ENCODE peak calls at places on chromosomes 6 and 20, in four cellular contexts. One of them, this sample, is unnamed.

GRCh38 chr20:9617940-9618339 is 103.5 kb downstream of the LAMP5 start:
- DNase-seq in activated T-cell treated with anti-CD3 and anti-CD28 coated beads, Interleukin-2, amount 50 U/mL, for 72 hours: no peak
- DNase-seq in NCI-H2081: peak; percentile 86
- DNase-seq in substantia nigra: no peak
- DNase-seq in this sample: peak; percentile 70

GRCh38 chr20:38890497-38890818 is 35.8 kb upstream of the FAM83D start:
- DNase-seq in activated T-cell treated with anti-CD3 and anti-CD28 coated beads, Interleukin-2, amount 50 U/mL, for 72 hours: no peak
- DNase-seq in NCI-H2081: no peak
- DNase-seq in substantia nigra: no peak
- DNase-seq in this sample: no peak

GRCh38 chr6:21785162-21785561 is 191.6 kb downstream of the SOX4 start:
- DNase-seq in substantia nigra: no peak
- DNase-seq in NCI-H2081: peak; percentile 14
- DNase-seq in activated T-cell treated with anti-CD3 and anti-CD28 coated beads, Interleukin-2, amount 50 U/mL, for 72 hours: no peak
- DNase-seq in this sample: no peak

GRCh38 chr6:9373308-9373707 is 938.0 kb upstream of the SLC35B3 start:
- DNase-seq in activated T-cell treated with anti-CD3 and anti-CD28 coated beads, Interleukin-2, amount 50 U/mL, for 72 hours: no peak
- DNase-seq in NCI-H2081: no peak
- DNase-seq in substantia nigra: no peak
- DNase-seq in this sample: no peak

GRCh38 chr20:5215592-5216304 is 88.9 kb downstream of the CDS2 start:
- DNase-seq in activated T-cell treated with anti-CD3 and anti-CD28 coated beads, Interleukin-2, amount 50 U/mL, for 72 hours: no peak
- DNase-seq in NCI-H2081: no peak
- DNase-seq in substantia nigra: no peak
- DNase-seq in this sample: no peak

GRCh38 chr20:11261533-11262000 is 587.8 kb upstream of the JAG1 start:
- DNase-seq in NCI-H2081: no peak
- DNase-seq in substantia nigra: no peak
- DNase-seq in activated T-cell treated with anti-CD3 and anti-CD28 coated beads, Interleukin-2, amount 50 U/mL, for 72 hours: no peak
- DNase-seq in this sample: no peak

GRCh38 chr6:111894272-111894671 is 21.0 kb upstream of the FYN start:
- DNase-seq in NCI-H2081: no peak
- DNase-seq in substantia nigra: no peak
- DNase-seq in activated T-cell treated with anti-CD3 and anti-CD28 coated beads, Interleukin-2, amount 50 U/mL, for 72 hours: no peak
- DNase-seq in this sample: no peak

GRCh38 chr6:144335914-144336313 is 50.8 kb downstream of the UTRN start:
- DNase-seq in substantia nigra: no peak
- DNase-seq in activated T-cell treated with anti-CD3 and anti-CD28 coated beads, Interleukin-2, amount 50 U/mL, for 72 hours: peak; percentile 42
- DNase-seq in NCI-H2081: no peak
- DNase-seq in this sample: no peak

GRCh38 chr6:76706086-76706485 is 633.6 kb upstream of the IMPG1 start:
- DNase-seq in activated T-cell treated with anti-CD3 and anti-CD28 coated beads, Interleukin-2, amount 50 U/mL, for 72 hours: no peak
- DNase-seq in substantia nigra: no peak
- DNase-seq in NCI-H2081: no peak
- DNase-seq in this sample: no peak

GRCh38 chr6:166872431-166873139 is 83.8 kb downstream of the RNASET2 start:
- DNase-seq in NCI-H2081: no peak
- DNase-seq in substantia nigra: no peak
- DNase-seq in activated T-cell treated with anti-CD3 and anti-CD28 coated beads, Interleukin-2, amount 50 U/mL, for 72 hours: no peak
- DNase-seq in this sample: no peak

GRCh38 chr20:50821994-50822393 is 27.1 kb downstream of the BCAS4 start:
- DNase-seq in NCI-H2081: no peak
- DNase-seq in activated T-cell treated with anti-CD3 and anti-CD28 coated beads, Interleukin-2, amount 50 U/mL, for 72 hours: no peak
- DNase-seq in substantia nigra: no peak
- DNase-seq in this sample: no peak

GRCh38 chr6:71394001-71394432 is 105.4 kb downstream of the OGFRL1 start:
- DNase-seq in activated T-cell treated with anti-CD3 and anti-CD28 coated beads, Interleukin-2, amount 50 U/mL, for 72 hours: no peak
- DNase-seq in substantia nigra: no peak
- DNase-seq in NCI-H2081: peak; percentile 62
- DNase-seq in this sample: no peak

GRCh38 chr20:63913768-63914167 is 18.8 kb downstream of the DNAJC5 start:
- DNase-seq in activated T-cell treated with anti-CD3 and anti-CD28 coated beads, Interleukin-2, amount 50 U/mL, for 72 hours: no peak
- DNase-seq in NCI-H2081: no peak
- DNase-seq in substantia nigra: no peak
- DNase-seq in this sample: no peak

GRCh38 chr6:74166849-74167248 is 470.8 kb downstream of the CD109 start:
- DNase-seq in substantia nigra: no peak
- DNase-seq in NCI-H2081: no peak
- DNase-seq in activated T-cell treated with anti-CD3 and anti-CD28 coated beads, Interleukin-2, amount 50 U/mL, for 72 hours: no peak
- DNase-seq in this sample: no peak

GRCh38 chr6:115358616-115359015 is 702.1 kb downstream of the FRK start:
- DNase-seq in substantia nigra: no peak
- DNase-seq in NCI-H2081: no peak
- DNase-seq in activated T-cell treated with anti-CD3 and anti-CD28 coated beads, Interleukin-2, amount 50 U/mL, for 72 hours: no peak
- DNase-seq in this sample: peak; percentile 72

GRCh38 chr6:31660998-31661866 is 654 bp upstream of the C6orf47 start:
- DNase-seq in substantia nigra: no peak
- DNase-seq in NCI-H2081: no peak
- DNase-seq in activated T-cell treated with anti-CD3 and anti-CD28 coated beads, Interleukin-2, amount 50 U/mL, for 72 hours: no peak
- DNase-seq in this sample: no peak

GRCh38 chr6:46015119-46015968 is at the start of gene CLIC5:
- DNase-seq in activated T-cell treated with anti-CD3 and anti-CD28 coated beads, Interleukin-2, amount 50 U/mL, for 72 hours: peak; percentile 51
- DNase-seq in substantia nigra: no peak
- DNase-seq in NCI-H2081: no peak
- DNase-seq in this sample: peak; percentile 25

GRCh38 chr20:11178946-11179654 is 505.3 kb upstream of the JAG1 start:
- DNase-seq in NCI-H2081: no peak
- DNase-seq in activated T-cell treated with anti-CD3 and anti-CD28 coated beads, Interleukin-2, amount 50 U/mL, for 72 hours: no peak
- DNase-seq in substantia nigra: no peak
- DNase-seq in this sample: no peak

GRCh38 chr6:2976571-2977085 is 5.3 kb upstream of the SERPINB6 start:
- DNase-seq in substantia nigra: no peak
- DNase-seq in activated T-cell treated with anti-CD3 and anti-CD28 coated beads, Interleukin-2, amount 50 U/mL, for 72 hours: peak; percentile 28
- DNase-seq in NCI-H2081: no peak
- DNase-seq in this sample: no peak

GRCh38 chr20:35909176-35909575 is 45.1 kb downstream of the SCAND1 start:
- DNase-seq in substantia nigra: no peak
- DNase-seq in activated T-cell treated with anti-CD3 and anti-CD28 coated beads, Interleukin-2, amount 50 U/mL, for 72 hours: no peak
- DNase-seq in NCI-H2081: no peak
- DNase-seq in this sample: no peak

GRCh38 chr6:17001188-17001587 is 100.7 kb upstream of the STMND1 start:
- DNase-seq in substantia nigra: no peak
- DNase-seq in NCI-H2081: no peak
- DNase-seq in activated T-cell treated with anti-CD3 and anti-CD28 coated beads, Interleukin-2, amount 50 U/mL, for 72 hours: no peak
- DNase-seq in this sample: no peak

GRCh38 chr20:58450259-58450658 is 61.2 kb downstream of the VAPB start:
- DNase-seq in NCI-H2081: no peak
- DNase-seq in activated T-cell treated with anti-CD3 and anti-CD28 coated beads, Interleukin-2, amount 50 U/mL, for 72 hours: no peak
- DNase-seq in substantia nigra: no peak
- DNase-seq in this sample: no peak

GRCh38 chr6:169265486-169266131 is 12.0 kb upstream of the THBS2 start:
- DNase-seq in NCI-H2081: no peak
- DNase-seq in substantia nigra: no peak
- DNase-seq in activated T-cell treated with anti-CD3 and anti-CD28 coated beads, Interleukin-2, amount 50 U/mL, for 72 hours: no peak
- DNase-seq in this sample: no peak

GRCh38 chr6:56096454-56096853 is 150.9 kb downstream of the COL21A1 start:
- DNase-seq in substantia nigra: no peak
- DNase-seq in NCI-H2081: peak; percentile 5
- DNase-seq in activated T-cell treated with anti-CD3 and anti-CD28 coated beads, Interleukin-2, amount 50 U/mL, for 72 hours: no peak
- DNase-seq in this sample: no peak

GRCh38 chr20:46699651-46700359 is 9.6 kb upstream of the SLC2A10 start:
- DNase-seq in NCI-H2081: no peak
- DNase-seq in activated T-cell treated with anti-CD3 and anti-CD28 coated beads, Interleukin-2, amount 50 U/mL, for 72 hours: no peak
- DNase-seq in substantia nigra: no peak
- DNase-seq in this sample: no peak

GRCh38 chr6:11609324-11610071 is 71.9 kb downstream of the TMEM170B start:
- DNase-seq in activated T-cell treated with anti-CD3 and anti-CD28 coated beads, Interleukin-2, amount 50 U/mL, for 72 hours: no peak
- DNase-seq in NCI-H2081: no peak
- DNase-seq in substantia nigra: no peak
- DNase-seq in this sample: no peak

GRCh38 chr20:57662313-57663240 is 42.4 kb upstream of the ZBP1 start:
- DNase-seq in NCI-H2081: no peak
- DNase-seq in substantia nigra: no peak
- DNase-seq in activated T-cell treated with anti-CD3 and anti-CD28 coated beads, Interleukin-2, amount 50 U/mL, for 72 hours: no peak
- DNase-seq in this sample: no peak

GRCh38 chr6:112357801-112358200 is 10.7 kb downstream of the RFPL4B start:
- DNase-seq in substantia nigra: no peak
- DNase-seq in activated T-cell treated with anti-CD3 and anti-CD28 coated beads, Interleukin-2, amount 50 U/mL, for 72 hours: no peak
- DNase-seq in NCI-H2081: no peak
- DNase-seq in this sample: no peak

GRCh38 chr6:130000526-130001228 is 17.7 kb upstream of the L3MBTL3 start:
- DNase-seq in NCI-H2081: no peak
- DNase-seq in activated T-cell treated with anti-CD3 and anti-CD28 coated beads, Interleukin-2, amount 50 U/mL, for 72 hours: no peak
- DNase-seq in substantia nigra: no peak
- DNase-seq in this sample: no peak

GRCh38 chr6:170092826-170093225 is 198.1 kb downstream of the DLL1 start:
- DNase-seq in substantia nigra: no peak
- DNase-seq in NCI-H2081: no peak
- DNase-seq in activated T-cell treated with anti-CD3 and anti-CD28 coated beads, Interleukin-2, amount 50 U/mL, for 72 hours: no peak
- DNase-seq in this sample: no peak

GRCh38 chr6:158605266-158605878 is 39.2 kb downstream of the DYNLT1 start:
- DNase-seq in NCI-H2081: peak; percentile 67
- DNase-seq in substantia nigra: no peak
- DNase-seq in activated T-cell treated with anti-CD3 and anti-CD28 coated beads, Interleukin-2, amount 50 U/mL, for 72 hours: peak; percentile 56
- DNase-seq in this sample: peak; percentile 47

GRCh38 chr20:62754122-62754990 is 41.9 kb upstream of the MRGBP start:
- DNase-seq in NCI-H2081: no peak
- DNase-seq in activated T-cell treated with anti-CD3 and anti-CD28 coated beads, Interleukin-2, amount 50 U/mL, for 72 hours: no peak
- DNase-seq in substantia nigra: no peak
- DNase-seq in this sample: no peak

GRCh38 chr6:31906122-31906521 is 4.2 kb upstream of the ZBTB12 start:
- DNase-seq in activated T-cell treated with anti-CD3 and anti-CD28 coated beads, Interleukin-2, amount 50 U/mL, for 72 hours: no peak
- DNase-seq in substantia nigra: no peak
- DNase-seq in NCI-H2081: no peak
- DNase-seq in this sample: no peak

GRCh38 chr20:11813106-11813890 is 104.4 kb upstream of the BTBD3 start:
- DNase-seq in NCI-H2081: no peak
- DNase-seq in activated T-cell treated with anti-CD3 and anti-CD28 coated beads, Interleukin-2, amount 50 U/mL, for 72 hours: no peak
- DNase-seq in substantia nigra: no peak
- DNase-seq in this sample: no peak

GRCh38 chr6:110331816-110332215 is 26.3 kb downstream of the METTL24 start:
- DNase-seq in substantia nigra: no peak
- DNase-seq in activated T-cell treated with anti-CD3 and anti-CD28 coated beads, Interleukin-2, amount 50 U/mL, for 72 hours: no peak
- DNase-seq in NCI-H2081: no peak
- DNase-seq in this sample: no peak

GRCh38 chr20:3616250-3616649 is 46.9 kb downstream of the GFRA4 start:
- DNase-seq in activated T-cell treated with anti-CD3 and anti-CD28 coated beads, Interleukin-2, amount 50 U/mL, for 72 hours: no peak
- DNase-seq in NCI-H2081: no peak
- DNase-seq in substantia nigra: no peak
- DNase-seq in this sample: no peak

GRCh38 chr6:132819405-132820145 is 5.2 kb downstream of the RPS12 start:
- DNase-seq in NCI-H2081: no peak
- DNase-seq in substantia nigra: no peak
- DNase-seq in activated T-cell treated with anti-CD3 and anti-CD28 coated beads, Interleukin-2, amount 50 U/mL, for 72 hours: no peak
- DNase-seq in this sample: no peak

GRCh38 chr20:50628326-50628725 is 63.0 kb downstream of the RIPOR3 start:
- DNase-seq in activated T-cell treated with anti-CD3 and anti-CD28 coated beads, Interleukin-2, amount 50 U/mL, for 72 hours: no peak
- DNase-seq in substantia nigra: no peak
- DNase-seq in NCI-H2081: peak; percentile 46
- DNase-seq in this sample: no peak